ENCODE peak calls at places on chromosome 7, in ten cellular contexts. I, Y, R, A, W, O, E, N, U and B are unnamed samples.
A peak's percentile ranks its signal among the peaks of the same experiment; 100 is the strongest.

GRCh38 chr7:157961731-157962457 is 625.1 kb downstream of the DNAJB6 start:
- DNase-seq in I (no peak), Y (no peak), R (no peak), A (peak; percentile 63), W (peak; percentile 29), O (no peak), E (no peak), N (no peak), U (no peak), B (no peak)

GRCh38 chr7:158404031-158404761 is 183.4 kb downstream of the PTPRN2 start:
- DNase-seq in I (no peak), Y (no peak), R (no peak), A (peak; percentile 72), W (no peak), O (no peak), E (no peak), N (no peak), U (no peak), B (no peak)

GRCh38 chr7:49400891-49401550 is 372.4 kb upstream of the VWC2 start:
- DNase-seq in I (no peak), Y (no peak), R (no peak), A (no peak), W (no peak), O (no peak), E (no peak), N (no peak), U (no peak), B (no peak)

GRCh38 chr7:19327011-19327410 is 181.8 kb upstream of the FERD3L start:
- DNase-seq in I (no peak), Y (no peak), R (no peak), A (no peak), W (no peak), O (no peak), E (no peak), N (no peak), U (no peak), B (peak; percentile 77)

GRCh38 chr7:113338297-113338696 is 219.9 kb upstream of the SMIM30 start:
- DNase-seq in I (no peak), Y (no peak), R (no peak), A (no peak), W (no peak), O (no peak), E (no peak), N (no peak), U (no peak), B (no peak)

GRCh38 chr7:93150200-93150835 is 2.1 kb upstream of the SAMD9L start:
- DNase-seq in I (no peak), Y (peak; percentile 10), R (no peak), A (no peak), W (no peak), O (no peak), E (no peak), N (no peak), U (no peak), B (peak; percentile 65)

GRCh38 chr7:13071999-13072398 is 384.6 kb downstream of the ARL4A start:
- DNase-seq in I (no peak), Y (no peak), R (no peak), A (no peak), W (no peak), O (no peak), E (no peak), N (no peak), U (no peak), B (no peak)

GRCh38 chr7:95469850-95470249 is 15.9 kb upstream of the ASB4 start:
- DNase-seq in I (peak; percentile 80), Y (peak; percentile 10), R (no peak), A (no peak), W (no peak), O (no peak), E (no peak), N (no peak), U (no peak), B (no peak)

GRCh38 chr7:27158436-27159277 is 2.2 kb upstream of the HOXA7 start:
- DNase-seq in I (no peak), Y (no peak), R (peak; percentile 33), A (peak; percentile 75), W (peak; percentile 70), O (no peak), E (peak; percentile 3), N (no peak), U (no peak), B (no peak)

GRCh38 chr7:149782682-149783345 is 9.4 kb upstream of the ZNF467 start:
- DNase-seq in I (no peak), Y (no peak), R (no peak), A (no peak), W (no peak), O (no peak), E (no peak), N (no peak), U (no peak), B (no peak)

GRCh38 chr7:33722383-33723096 is 182.8 kb upstream of the BMPER start:
- DNase-seq in I (peak; percentile 10), Y (peak; percentile 73), R (no peak), A (no peak), W (no peak), O (peak; percentile 7), E (no peak), N (no peak), U (no peak), B (peak; percentile 92)

GRCh38 chr7:103150192-103150591 is 1.3 kb upstream of the NAPEPLD start:
- DNase-seq in I (no peak), Y (peak; percentile 68), R (peak; percentile 50), A (no peak), W (no peak), O (no peak), E (no peak), N (no peak), U (no peak), B (no peak)

GRCh38 chr7:103149808-103150180 is 895 bp upstream of the NAPEPLD start:
- DNase-seq in I (no peak), Y (no peak), R (no peak), A (no peak), W (no peak), O (no peak), E (no peak), N (no peak), U (no peak), B (no peak)

GRCh38 chr7:103154042-103154441 is 5.1 kb upstream of the NAPEPLD start:
- DNase-seq in I (no peak), Y (no peak), R (no peak), A (no peak), W (no peak), O (no peak), E (no peak), N (no peak), U (no peak), B (no peak)

GRCh38 chr7:103148131-103148993 is 537 bp downstream of the NAPEPLD start:
- DNase-seq in I (no peak), Y (no peak), R (no peak), A (no peak), W (no peak), O (no peak), E (no peak), N (no peak), U (no peak), B (no peak)

GRCh38 chr7:103148994-103149807 is at the start of gene NAPEPLD:
- DNase-seq in I (peak; percentile 86), Y (peak; percentile 91), R (peak; percentile 88), A (peak; percentile 92), W (peak; percentile 96), O (peak; percentile 90), E (peak; percentile 87), N (peak; percentile 46), U (peak; percentile 94), B (peak; percentile 94)
- TF ChIP-seq CTCF in I (no peak), Y (no peak), R (no peak), A (peak; percentile 17), W (no peak), O (no peak), E (no peak), N (no peak), U (no peak), B (no peak)

GRCh38 chr7:20542594-20542993 is 72.9 kb upstream of the ABCB5 start:
- DNase-seq in I (no peak), Y (peak; percentile 11), R (peak; percentile 8), A (no peak), W (peak; percentile 66), O (no peak), E (no peak), N (no peak), U (peak; percentile 33), B (peak; percentile 68)

GRCh38 chr7:20541615-20542349 is 73.7 kb upstream of the ABCB5 start:
- DNase-seq in I (no peak), Y (no peak), R (no peak), A (no peak), W (no peak), O (no peak), E (no peak), N (no peak), U (no peak), B (no peak)

GRCh38 chr7:20543565-20543964 is 71.9 kb upstream of the ABCB5 start:
- DNase-seq in I (no peak), Y (no peak), R (no peak), A (no peak), W (no peak), O (no peak), E (no peak), N (no peak), U (no peak), B (no peak)

GRCh38 chr7:20535541-20535940 is 79.9 kb upstream of the ABCB5 start:
- DNase-seq in I (no peak), Y (no peak), R (no peak), A (no peak), W (no peak), O (no peak), E (no peak), N (no peak), U (no peak), B (no peak)

GRCh38 chr7:20539201-20539600 is 76.3 kb upstream of the ABCB5 start:
- DNase-seq in I (peak; percentile 20), Y (no peak), R (no peak), A (no peak), W (no peak), O (no peak), E (no peak), N (no peak), U (no peak), B (no peak)
- TF ChIP-seq CTCF in I (peak; percentile 40), Y (no peak), R (no peak), A (peak; percentile 34), W (no peak), O (no peak), E (no peak), N (peak; percentile 17), U (no peak), B (peak; percentile 20)

GRCh38 chr7:40148671-40149070 is 13.9 kb downstream of the SUGCT start:
- DNase-seq in I (peak; percentile 46), Y (no peak), R (no peak), A (no peak), W (no peak), O (no peak), E (no peak), N (no peak), U (no peak), B (no peak)

GRCh38 chr7:40151504-40151903 is 16.7 kb downstream of the SUGCT start:
- DNase-seq in I (no peak), Y (no peak), R (no peak), A (no peak), W (no peak), O (no peak), E (no peak), N (no peak), U (no peak), B (no peak)

GRCh38 chr7:40147371-40148246 is 12.8 kb downstream of the SUGCT start:
- DNase-seq in I (peak; percentile 31), Y (no peak), R (no peak), A (no peak), W (no peak), O (no peak), E (no peak), N (no peak), U (no peak), B (no peak)
- TF ChIP-seq CTCF in I (peak; percentile 37), Y (no peak), R (no peak), A (peak; percentile 59), W (no peak), O (no peak), E (no peak), N (no peak), U (no peak), B (no peak)

GRCh38 chr7:22853674-22854157 is 31.1 kb upstream of the TOMM7 start:
- DNase-seq in I (peak; percentile 49), Y (no peak), R (peak; percentile 36), A (no peak), W (no peak), O (no peak), E (peak; percentile 14), N (no peak), U (no peak), B (peak; percentile 34)
- TF ChIP-seq CTCF in I (peak; percentile 76), Y (peak; percentile 65), R (peak; percentile 91), A (no peak), W (peak; percentile 45), O (no peak), E (peak; percentile 50), N (no peak), U (no peak), B (peak; percentile 20)